ENCODE peak calls at places on chromosomes 5 and 9, in four cellular contexts. Z is mammary epithelial cell, X is A673, L is fibroblast of lung. R is an unnamed sample.
A peak's percentile ranks its signal among the peaks of the same experiment; 100 is the strongest.

GRCh38 chr5:55191165-55191564 is 18.2 kb upstream of the CDC20B start:
- DNase-seq in Z (peak; percentile 23), X (no peak), L (no peak), R (no peak)

GRCh38 chr9:75593920-75594319 is 296.6 kb upstream of the PCSK5 start:
- DNase-seq in Z (no peak), X (no peak), L (no peak), R (no peak)

GRCh38 chr5:91490340-91490739 is 107.2 kb upstream of the ARRDC3 start:
- DNase-seq in Z (no peak), X (no peak), L (no peak), R (no peak)

GRCh38 chr5:39238366-39239105 is 19.2 kb upstream of the FYB1 start:
- DNase-seq in Z (no peak), X (no peak), L (no peak), R (no peak)

GRCh38 chr5:159463590-159464321 is 133.5 kb upstream of the IL12B start:
- DNase-seq in Z (no peak), X (peak; percentile 47), L (peak; percentile 54), R (peak; percentile 39)

GRCh38 chr5:74067748-74068541 is 441.9 kb downstream of the ARHGEF28 start:
- DNase-seq in Z (peak; percentile 85), X (no peak), L (no peak), R (no peak)

GRCh38 chr9:14924821-14925220 is 14.6 kb upstream of the FREM1 start:
- DNase-seq in Z (peak; percentile 1), X (peak; percentile 52), L (peak; percentile 1), R (no peak)

GRCh38 chr5:98770911-98771322 is 2.5 kb upstream of the RGMB start:
- DNase-seq in Z (peak; percentile 37), X (peak; percentile 57), L (peak; percentile 54), R (no peak)

GRCh38 chr5:5209510-5210286 is 69.6 kb downstream of the ADAMTS16 start:
- DNase-seq in Z (no peak), X (no peak), L (no peak), R (no peak)

GRCh38 chr5:54387659-54388232 is 67.8 kb upstream of the HSPB3 start:
- DNase-seq in Z (peak; percentile 16), X (no peak), L (peak; percentile 81), R (no peak)

GRCh38 chr9:4375424-4376195 is 75.7 kb upstream of the GLIS3 start:
- DNase-seq in Z (peak; percentile 56), X (peak; percentile 54), L (peak; percentile 69), R (peak; percentile 56)

GRCh38 chr5:36881304-36881703 is 4.7 kb downstream of the NIPBL start:
- DNase-seq in Z (no peak), X (no peak), L (no peak), R (no peak)

GRCh38 chr5:98775962-98776687 is 2.7 kb downstream of the RGMB start:
- DNase-seq in Z (peak; percentile 30), X (no peak), L (peak; percentile 96), R (no peak)

GRCh38 chr5:141094481-141095262 is at the start of gene PCDHB2:
- DNase-seq in Z (peak; percentile 71), X (peak; percentile 94), L (peak; percentile 23), R (peak; percentile 93)

GRCh38 chr5:98581416-98581999 is 192.0 kb upstream of the RGMB start:
- DNase-seq in Z (no peak), X (no peak), L (peak; percentile 72), R (no peak)

GRCh38 chr9:76365028-76365427 is 29.2 kb downstream of the RFK start:
- DNase-seq in Z (peak; percentile 61), X (peak; percentile 44), L (peak; percentile 78), R (peak; percentile 26)

GRCh38 chr5:142143878-142144277 is 35.3 kb downstream of the NDFIP1 start:
- DNase-seq in Z (peak; percentile 13), X (peak; percentile 63), L (peak; percentile 32), R (peak; percentile 38)

GRCh38 chr9:78298046-78298511 is 1.2 kb downstream of the PSAT1 start:
- DNase-seq in Z (no peak), X (peak; percentile 46), L (no peak), R (no peak)

GRCh38 chr9:129111762-129112151 is 542 bp downstream of the PTPA start:
- DNase-seq in Z (peak; percentile 25), X (peak; percentile 60), L (peak; percentile 56), R (peak; percentile 60)

DNA sequence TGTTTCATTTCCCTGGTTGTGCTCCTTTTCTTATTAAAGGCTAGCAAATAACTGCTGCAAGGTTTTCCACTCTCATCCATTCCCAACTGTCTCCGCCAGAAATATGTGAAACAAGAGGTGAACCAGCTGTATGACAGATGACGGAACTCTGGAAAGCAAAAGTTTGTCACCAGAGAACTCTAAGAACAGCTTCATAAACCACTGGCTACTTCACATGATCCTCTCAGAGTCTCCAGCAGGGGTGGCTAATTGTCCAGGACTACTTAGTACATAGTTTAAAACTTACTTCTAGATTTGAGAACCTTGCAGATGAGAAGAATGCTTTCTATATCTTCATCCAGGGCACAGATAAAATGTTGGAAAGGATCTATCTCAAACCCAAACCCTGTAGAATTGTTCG is 195.8 kb upstream of the RAD23B start:
- DNase-seq in Z (no peak), X (no peak), L (no peak), R (no peak)
- H3K27ac ChIP-seq in Z (no peak overlapping the region), X (no peak overlapping the region), L (no peak overlapping the region), R (no peak overlapping the region)

GRCh38 chr5:119302916-119303897 is 52.6 kb upstream of the TNFAIP8 start:
- DNase-seq in Z (peak; percentile 97), X (no peak), L (peak; percentile 99), R (peak; percentile 83)
- H3K9me3 ChIP-seq in Z (no peaks in the 10 kb centered on the region), X (no peaks in the 10 kb centered on the region), L (no peaks in the 10 kb centered on the region), R (no peaks in the 10 kb centered on the region)

GRCh38 chr5:149345147-149345891 is at the start of gene GRPEL2:
- DNase-seq in Z (peak; percentile 95), X (peak; percentile 98), L (peak; percentile 98), R (peak; percentile 98)
- TF ChIP-seq EZH2 in Z (no peak), X (no peak), L (no peak), R (no peak)

DNA sequence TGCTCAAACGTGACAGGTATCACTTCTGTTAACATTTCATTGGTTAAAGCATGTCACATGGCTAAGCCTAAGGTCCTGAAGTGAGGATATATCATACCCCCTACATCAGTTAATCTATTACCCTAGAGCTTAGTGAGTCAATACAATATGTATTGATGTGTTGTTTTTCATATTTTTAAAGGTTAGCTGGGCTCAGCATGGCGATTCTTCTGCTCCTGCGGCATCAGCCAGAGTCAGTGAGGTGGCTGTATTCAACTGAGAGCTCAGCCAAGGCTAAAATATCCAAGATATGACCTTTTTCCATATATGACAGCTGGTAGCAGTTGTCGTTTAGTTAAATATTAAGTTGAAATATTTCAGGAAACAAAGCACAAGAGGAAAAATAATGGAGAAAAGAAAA is 38.5 kb upstream of the MPDZ start:
- DNase-seq in Z (no peak), X (no peak), L (no peak), R (no peak)
- H3K27ac ChIP-seq in Z (no peak overlapping the region), X (no peak overlapping the region), L (no peak overlapping the region), R (no peak overlapping the region)

DNA sequence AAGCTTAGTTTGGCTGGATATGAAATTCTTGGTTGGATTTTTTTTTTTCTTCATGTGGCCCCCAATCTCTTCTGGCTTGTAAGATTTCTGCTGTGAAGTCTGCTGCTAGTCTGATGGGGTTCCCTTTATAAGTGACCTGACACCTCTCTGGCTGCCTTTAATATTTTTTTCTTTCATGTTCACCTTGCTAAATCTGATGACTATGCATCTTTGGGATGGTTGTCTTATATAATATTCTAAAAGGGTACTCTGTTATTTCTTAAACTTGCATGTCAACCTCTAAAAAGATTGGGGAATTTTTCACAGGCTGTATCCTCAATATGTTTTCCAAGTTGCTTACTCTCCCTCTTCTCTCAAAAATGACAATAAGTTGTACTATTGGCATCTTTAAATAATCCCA is 500.0 kb downstream of the CAAP1 start:
- DNase-seq in Z (no peak), X (no peak), L (no peak), R (no peak)
- H3K9me3 ChIP-seq in Z (peaks cover 3% of the 10 kb centered on the region), X (no peaks in the 10 kb centered on the region), L (no peaks in the 10 kb centered on the region), R (no peaks in the 10 kb centered on the region)

DNA sequence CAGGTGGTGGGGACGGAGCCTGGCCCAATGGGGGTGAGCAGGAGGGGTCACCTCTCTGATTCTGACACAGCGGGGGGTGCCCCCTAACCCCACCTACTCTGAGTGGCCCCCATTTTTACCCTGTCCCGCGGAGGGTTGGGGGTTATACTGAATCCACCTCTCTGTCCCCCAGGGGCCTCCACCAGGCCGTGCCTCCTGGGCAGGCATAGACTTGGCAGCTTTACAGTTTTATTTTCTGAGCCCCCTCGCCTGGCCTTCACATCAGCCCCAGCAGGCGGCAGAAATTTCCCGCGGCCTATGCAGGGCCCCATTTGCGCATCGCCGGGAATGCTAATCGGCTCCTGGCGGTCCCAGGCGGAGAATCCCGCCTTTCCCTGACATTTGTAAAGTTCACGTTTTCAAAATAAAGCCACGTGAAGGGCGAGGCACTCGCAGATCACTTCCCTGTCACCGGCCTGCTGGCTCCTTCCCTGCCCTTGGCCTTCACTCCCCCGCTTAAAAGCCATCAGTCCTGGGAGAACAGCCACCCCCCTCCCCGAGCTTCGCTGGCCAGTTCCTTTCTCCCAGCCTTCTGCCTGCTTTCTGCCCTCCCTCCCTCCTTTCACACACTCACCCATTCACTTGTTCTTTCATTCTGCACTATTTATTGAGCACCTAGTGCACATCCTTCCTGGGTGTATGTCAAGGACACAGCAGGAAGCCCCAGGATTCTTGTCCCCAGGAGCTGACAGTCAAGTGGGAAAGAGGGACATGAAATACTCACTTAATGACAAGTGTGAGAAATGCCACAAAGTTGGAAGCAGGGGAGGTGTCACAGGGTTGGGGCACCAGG is 17.5 kb upstream of the LAMC3 start:
- DNase-seq in Z (no peak), X (no peak), L (no peak), R (no peak)
- TF ChIP-seq EZH2 in Z (no peak), X (no peak), L (no peak), R (no peak)

GRCh38 chr9:36039121-36039520 is 2.4 kb downstream of the RECK start:
- DNase-seq in Z (no peak), X (no peak), L (no peak), R (no peak)
- H3K27ac ChIP-seq in Z (no peak overlapping the region), X (no peak overlapping the region), L (peak overlapping the region; percentile 22), R (no peak overlapping the region)